ENCODE peak calls at places on chromosome 4, in five cellular contexts. One of them, this sample, is unnamed.

GRCh38 chr4:67549123-67549522 is 3.8 kb upstream of the CENPC start:
- DNase-seq in cardiac muscle cell: peak
- DNase-seq in upper lobe of left lung: no peak
- DNase-seq in Caco-2: no peak
- DNase-seq in CD8-positive, alpha-beta T cell: no peak
- DNase-seq in this sample: peak

GRCh38 chr4:144845411-144845810 is 199.5 kb downstream of the HHIP start:
- DNase-seq in cardiac muscle cell: no peak
- DNase-seq in upper lobe of left lung: no peak
- DNase-seq in Caco-2: no peak
- DNase-seq in CD8-positive, alpha-beta T cell: no peak
- DNase-seq in this sample: no peak

GRCh38 chr4:148445071-148445902 is 3.1 kb upstream of the NR3C2 start:
- DNase-seq in cardiac muscle cell: no peak
- DNase-seq in upper lobe of left lung: peak
- DNase-seq in Caco-2: no peak
- DNase-seq in CD8-positive, alpha-beta T cell: peak
- DNase-seq in this sample: no peak

GRCh38 chr4:24912252-24913098 is at the start of gene CCDC149:
- DNase-seq in cardiac muscle cell: peak
- DNase-seq in upper lobe of left lung: peak
- DNase-seq in Caco-2: peak
- DNase-seq in CD8-positive, alpha-beta T cell: no peak
- DNase-seq in this sample: peak

GRCh38 chr4:57080781-57081650 is 29.2 kb downstream of the IGFBP7 start:
- DNase-seq in cardiac muscle cell: peak
- DNase-seq in upper lobe of left lung: no peak
- DNase-seq in Caco-2: peak
- DNase-seq in CD8-positive, alpha-beta T cell: no peak
- DNase-seq in this sample: no peak

GRCh38 chr4:29853843-29854242 is 866.3 kb upstream of the PCDH7 start:
- DNase-seq in cardiac muscle cell: no peak
- DNase-seq in upper lobe of left lung: no peak
- DNase-seq in Caco-2: no peak
- DNase-seq in CD8-positive, alpha-beta T cell: no peak
- DNase-seq in this sample: no peak

GRCh38 chr4:52868138-52868537 is 6.0 kb downstream of the RASL11B start:
- DNase-seq in cardiac muscle cell: no peak
- DNase-seq in upper lobe of left lung: peak
- DNase-seq in Caco-2: peak
- DNase-seq in CD8-positive, alpha-beta T cell: no peak
- DNase-seq in this sample: no peak

GRCh38 chr4:20127626-20128025 is 124.1 kb upstream of the SLIT2 start:
- DNase-seq in cardiac muscle cell: no peak
- DNase-seq in upper lobe of left lung: no peak
- DNase-seq in Caco-2: no peak
- DNase-seq in CD8-positive, alpha-beta T cell: no peak
- DNase-seq in this sample: no peak

GRCh38 chr4:4347585-4347984 is 39.3 kb upstream of the NSG1 start:
- DNase-seq in cardiac muscle cell: no peak
- DNase-seq in upper lobe of left lung: no peak
- DNase-seq in Caco-2: no peak
- DNase-seq in CD8-positive, alpha-beta T cell: no peak
- DNase-seq in this sample: no peak

GRCh38 chr4:83189631-83190136 is 75.2 kb upstream of the PLAC8 start:
- DNase-seq in cardiac muscle cell: no peak
- DNase-seq in upper lobe of left lung: no peak
- DNase-seq in Caco-2: no peak
- DNase-seq in CD8-positive, alpha-beta T cell: no peak
- DNase-seq in this sample: no peak

GRCh38 chr4:87500107-87500462 is 29.1 kb downstream of the SPARCL1 start:
- DNase-seq in cardiac muscle cell: no peak
- DNase-seq in upper lobe of left lung: no peak
- DNase-seq in Caco-2: no peak
- DNase-seq in CD8-positive, alpha-beta T cell: no peak
- DNase-seq in this sample: no peak

GRCh38 chr4:87497586-87497985 is 31.6 kb downstream of the SPARCL1 start:
- DNase-seq in cardiac muscle cell: no peak
- DNase-seq in upper lobe of left lung: no peak
- DNase-seq in Caco-2: no peak
- DNase-seq in CD8-positive, alpha-beta T cell: no peak
- DNase-seq in this sample: no peak

GRCh38 chr4:87499415-87500106 is 29.6 kb downstream of the SPARCL1 start:
- DNase-seq in cardiac muscle cell: no peak
- DNase-seq in upper lobe of left lung: no peak
- DNase-seq in Caco-2: no peak
- DNase-seq in CD8-positive, alpha-beta T cell: no peak
- DNase-seq in this sample: peak

GRCh38 chr4:87498446-87498900 is 30.7 kb downstream of the SPARCL1 start:
- DNase-seq in cardiac muscle cell: no peak
- DNase-seq in upper lobe of left lung: no peak
- DNase-seq in Caco-2: no peak
- DNase-seq in CD8-positive, alpha-beta T cell: no peak
- DNase-seq in this sample: no peak

DNA sequence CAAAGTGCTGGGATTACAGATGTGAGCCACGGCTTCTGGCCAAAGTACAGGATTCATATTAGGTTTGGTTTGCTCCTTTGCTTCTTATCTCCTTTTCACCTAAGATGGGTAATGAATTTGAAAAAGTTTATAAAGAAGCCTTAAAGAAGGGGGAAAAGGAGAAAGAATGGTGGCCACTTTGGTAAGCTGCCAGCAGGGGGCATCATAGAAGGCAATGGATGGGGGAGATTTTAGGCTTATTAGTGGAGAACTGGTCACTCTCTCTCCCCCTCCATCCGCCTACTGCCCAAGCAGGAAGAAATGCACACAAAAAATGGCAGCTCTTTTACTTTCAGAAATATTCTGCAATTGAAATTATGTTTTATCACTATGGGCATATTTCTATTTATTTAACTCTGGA is 32.0 kb downstream of the SPARCL1 start:
- DNase-seq in cardiac muscle cell: no peak
- DNase-seq in upper lobe of left lung: no peak
- DNase-seq in Caco-2: no peak
- DNase-seq in CD8-positive, alpha-beta T cell: no peak
- DNase-seq in this sample: no peak
- TF ChIP-seq CTCF in cardiac muscle cell: peak
- TF ChIP-seq CTCF in upper lobe of left lung: no peak
- TF ChIP-seq CTCF in Caco-2: peak
- TF ChIP-seq CTCF in CD8-positive, alpha-beta T cell: no peak
- TF ChIP-seq CTCF in this sample: no peak

GRCh38 chr4:16617416-16617815 is 281.0 kb downstream of the LDB2 start:
- DNase-seq in cardiac muscle cell: peak
- DNase-seq in upper lobe of left lung: no peak
- DNase-seq in Caco-2: no peak
- DNase-seq in CD8-positive, alpha-beta T cell: no peak
- DNase-seq in this sample: no peak
- H3K4me3 ChIP-seq in cardiac muscle cell: no peak
- H3K4me3 ChIP-seq in upper lobe of left lung: no peak
- H3K4me3 ChIP-seq in Caco-2: no peak
- H3K4me3 ChIP-seq in CD8-positive, alpha-beta T cell: no peak
- H3K4me3 ChIP-seq in this sample: no peak

DNA sequence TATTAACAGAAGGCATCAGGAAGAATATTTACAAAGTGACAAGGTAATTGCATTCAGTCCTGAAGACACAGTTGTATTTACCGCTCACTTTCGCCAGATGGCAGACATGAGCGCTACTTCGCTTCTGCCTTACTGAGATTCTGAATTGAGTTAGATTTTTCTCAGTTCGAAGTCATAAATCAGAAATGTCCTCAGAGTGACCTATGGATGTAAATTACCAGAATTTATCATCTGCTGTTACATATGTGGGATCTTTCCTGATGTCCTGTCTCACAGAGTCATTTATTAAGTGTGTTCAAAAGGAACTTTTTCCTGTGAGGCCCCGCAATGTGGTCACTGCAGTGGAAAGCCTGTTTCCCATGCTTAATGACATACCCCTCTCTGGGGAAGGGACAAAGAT is 97.3 kb upstream of the DCLK2 start:
- DNase-seq in cardiac muscle cell: peak
- DNase-seq in upper lobe of left lung: no peak
- DNase-seq in Caco-2: peak
- DNase-seq in CD8-positive, alpha-beta T cell: peak
- DNase-seq in this sample: no peak
- TF ChIP-seq CTCF in cardiac muscle cell: peak
- TF ChIP-seq CTCF in upper lobe of left lung: peak
- TF ChIP-seq CTCF in Caco-2: peak
- TF ChIP-seq CTCF in CD8-positive, alpha-beta T cell: peak
- TF ChIP-seq CTCF in this sample: peak

GRCh38 chr4:169659736-169660670 is 39.6 kb downstream of the CLCN3 start:
- DNase-seq in cardiac muscle cell: peak
- DNase-seq in upper lobe of left lung: peak
- DNase-seq in Caco-2: peak
- DNase-seq in CD8-positive, alpha-beta T cell: peak
- DNase-seq in this sample: peak

GRCh38 chr4:169663402-169663801 is 43.0 kb downstream of the CLCN3 start:
- DNase-seq in cardiac muscle cell: no peak
- DNase-seq in upper lobe of left lung: no peak
- DNase-seq in Caco-2: no peak
- DNase-seq in CD8-positive, alpha-beta T cell: no peak
- DNase-seq in this sample: no peak

GRCh38 chr4:169662226-169662625 is 41.8 kb downstream of the CLCN3 start:
- DNase-seq in cardiac muscle cell: no peak
- DNase-seq in upper lobe of left lung: no peak
- DNase-seq in Caco-2: no peak
- DNase-seq in CD8-positive, alpha-beta T cell: no peak
- DNase-seq in this sample: no peak

GRCh38 chr4:169658970-169659735 is 38.8 kb downstream of the CLCN3 start:
- DNase-seq in cardiac muscle cell: no peak
- DNase-seq in upper lobe of left lung: no peak
- DNase-seq in Caco-2: no peak
- DNase-seq in CD8-positive, alpha-beta T cell: no peak
- DNase-seq in this sample: no peak

DNA sequence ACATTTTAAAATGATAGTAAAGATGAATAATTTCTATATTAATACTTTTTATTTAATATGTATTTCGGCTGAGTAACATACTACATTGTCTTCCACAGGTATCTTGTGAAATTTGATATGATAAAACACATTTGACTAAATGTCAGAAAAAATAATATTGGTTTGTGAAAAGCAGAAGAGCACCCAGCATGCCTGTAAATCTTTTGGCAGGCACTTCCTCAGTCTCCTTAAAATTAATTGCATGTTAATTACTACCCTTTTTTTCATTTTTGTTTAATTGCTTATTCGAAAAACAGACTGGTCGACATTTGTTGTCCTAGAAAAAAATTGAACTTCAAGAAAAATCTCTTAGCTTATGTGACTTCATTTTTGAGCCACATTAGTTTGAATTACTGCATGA is 40.6 kb downstream of the CLCN3 start:
- DNase-seq in cardiac muscle cell: no peak
- DNase-seq in upper lobe of left lung: no peak
- DNase-seq in Caco-2: no peak
- DNase-seq in CD8-positive, alpha-beta T cell: no peak
- DNase-seq in this sample: no peak
- H3K4me3 ChIP-seq in cardiac muscle cell: peak
- H3K4me3 ChIP-seq in upper lobe of left lung: no peak
- H3K4me3 ChIP-seq in Caco-2: no peak
- H3K4me3 ChIP-seq in CD8-positive, alpha-beta T cell: no peak
- H3K4me3 ChIP-seq in this sample: peak

GRCh38 chr4:133136833-133137232 is 12.3 kb upstream of the PCDH10 start:
- DNase-seq in cardiac muscle cell: no peak
- DNase-seq in upper lobe of left lung: no peak
- DNase-seq in Caco-2: no peak
- DNase-seq in CD8-positive, alpha-beta T cell: no peak
- DNase-seq in this sample: no peak

GRCh38 chr4:133131829-133132485 is 17.1 kb upstream of the PCDH10 start:
- DNase-seq in cardiac muscle cell: peak
- DNase-seq in upper lobe of left lung: no peak
- DNase-seq in Caco-2: no peak
- DNase-seq in CD8-positive, alpha-beta T cell: no peak
- DNase-seq in this sample: no peak

GRCh38 chr4:133137571-133137970 is 11.5 kb upstream of the PCDH10 start:
- DNase-seq in cardiac muscle cell: no peak
- DNase-seq in upper lobe of left lung: no peak
- DNase-seq in Caco-2: no peak
- DNase-seq in CD8-positive, alpha-beta T cell: no peak
- DNase-seq in this sample: no peak
- TF ChIP-seq CTCF in cardiac muscle cell: no peak
- TF ChIP-seq CTCF in upper lobe of left lung: no peak
- TF ChIP-seq CTCF in Caco-2: no peak
- TF ChIP-seq CTCF in CD8-positive, alpha-beta T cell: no peak
- TF ChIP-seq CTCF in this sample: peak

GRCh38 chr4:2412534-2412884 is 5.9 kb downstream of the ZFYVE28 start:
- DNase-seq in cardiac muscle cell: no peak
- DNase-seq in upper lobe of left lung: no peak
- DNase-seq in Caco-2: peak
- DNase-seq in CD8-positive, alpha-beta T cell: peak
- DNase-seq in this sample: no peak
- H3K4me3 ChIP-seq in cardiac muscle cell: no peak
- H3K4me3 ChIP-seq in upper lobe of left lung: peak
- H3K4me3 ChIP-seq in Caco-2: peak
- H3K4me3 ChIP-seq in CD8-positive, alpha-beta T cell: peak
- H3K4me3 ChIP-seq in this sample: no peak

DNA sequence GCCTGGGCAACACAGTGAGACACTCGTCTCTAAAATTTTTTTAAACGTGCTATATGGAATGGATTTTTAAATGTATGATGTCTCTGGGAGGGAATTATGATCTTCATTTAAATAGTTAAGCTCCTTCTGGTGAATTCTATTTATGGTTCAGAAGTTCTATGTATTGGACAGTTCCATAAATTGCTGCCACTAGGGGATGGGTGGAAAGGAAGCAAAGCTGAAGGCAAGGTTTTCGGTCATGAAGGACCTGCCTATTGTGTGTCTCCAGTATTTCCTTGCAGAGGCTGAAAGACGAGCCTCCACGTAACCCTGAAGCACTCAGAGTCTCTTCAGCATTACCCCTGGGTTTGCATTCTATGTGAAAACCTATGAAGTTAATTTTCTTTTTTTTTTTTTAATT is 451.5 kb upstream of the FAT1 start:
- DNase-seq in cardiac muscle cell: no peak
- DNase-seq in upper lobe of left lung: no peak
- DNase-seq in Caco-2: no peak
- DNase-seq in CD8-positive, alpha-beta T cell: no peak
- DNase-seq in this sample: no peak
- TF ChIP-seq CTCF in cardiac muscle cell: no peak
- TF ChIP-seq CTCF in upper lobe of left lung: no peak
- TF ChIP-seq CTCF in Caco-2: no peak
- TF ChIP-seq CTCF in CD8-positive, alpha-beta T cell: no peak
- TF ChIP-seq CTCF in this sample: no peak

GRCh38 chr4:77862478-77863216 is at the start of gene MRPL1:
- DNase-seq in cardiac muscle cell: peak
- DNase-seq in upper lobe of left lung: peak
- DNase-seq in Caco-2: peak
- DNase-seq in CD8-positive, alpha-beta T cell: peak
- DNase-seq in this sample: peak

GRCh38 chr4:77859256-77859655 is 3.4 kb upstream of the MRPL1 start:
- DNase-seq in cardiac muscle cell: no peak
- DNase-seq in upper lobe of left lung: no peak
- DNase-seq in Caco-2: no peak
- DNase-seq in CD8-positive, alpha-beta T cell: no peak
- DNase-seq in this sample: no peak

GRCh38 chr4:77856152-77856551 is 6.5 kb upstream of the MRPL1 start:
- DNase-seq in cardiac muscle cell: no peak
- DNase-seq in upper lobe of left lung: no peak
- DNase-seq in Caco-2: no peak
- DNase-seq in CD8-positive, alpha-beta T cell: no peak
- DNase-seq in this sample: no peak

GRCh38 chr4:77865259-77865658 is 2.6 kb downstream of the MRPL1 start:
- DNase-seq in cardiac muscle cell: no peak
- DNase-seq in upper lobe of left lung: no peak
- DNase-seq in Caco-2: no peak
- DNase-seq in CD8-positive, alpha-beta T cell: no peak
- DNase-seq in this sample: no peak

GRCh38 chr4:77861500-77861899 is 1.1 kb upstream of the MRPL1 start:
- DNase-seq in cardiac muscle cell: no peak
- DNase-seq in upper lobe of left lung: no peak
- DNase-seq in Caco-2: no peak
- DNase-seq in CD8-positive, alpha-beta T cell: no peak
- DNase-seq in this sample: no peak
- H3K4me3 ChIP-seq in cardiac muscle cell: peak
- H3K4me3 ChIP-seq in upper lobe of left lung: peak
- H3K4me3 ChIP-seq in Caco-2: peak
- H3K4me3 ChIP-seq in CD8-positive, alpha-beta T cell: peak
- H3K4me3 ChIP-seq in this sample: peak